ENCODE peak calls at places on chromosomes 5 and 9, in five cellular contexts. T is T-helper 9 cell, N is HS-5, F is psoas muscle, S is endodermal cell. B is an unnamed sample.

GRCh38 chr5:169139381-169140125 is 161.4 kb downstream of the SLIT3 start:
- DNase-seq in T (no peak), N (no peak), F (no peak), S (no peak), B (no peak)

GRCh38 chr5:96177303-96177869 is 215.7 kb upstream of the ELL2 start:
- DNase-seq in T (no peak), N (peak), F (no peak), S (no peak), B (no peak)

GRCh38 chr5:161530700-161531099 is 15.8 kb downstream of the GABRB2 start:
- DNase-seq in T (no peak), N (no peak), F (no peak), S (no peak), B (peak)

GRCh38 chr5:83988293-83988685 is 267.6 kb upstream of the HAPLN1 start:
- DNase-seq in T (no peak), N (no peak), F (no peak), S (no peak), B (no peak)

GRCh38 chr5:122882836-122883235 is 37.4 kb downstream of the SNX24 start:
- DNase-seq in T (no peak), N (no peak), F (no peak), S (no peak), B (no peak)

GRCh38 chr5:158398360-158399201 is 539.6 kb upstream of the CLINT1 start:
- DNase-seq in T (no peak), N (no peak), F (no peak), S (no peak), B (no peak)

GRCh38 chr5:77101298-77101697 is 14.2 kb upstream of the ZBED3 start:
- DNase-seq in T (no peak), N (no peak), F (no peak), S (no peak), B (no peak)

GRCh38 chr5:65696892-65697291 is 25.0 kb downstream of the SGTB start:
- DNase-seq in T (no peak), N (no peak), F (no peak), S (no peak), B (no peak)

GRCh38 chr9:122228906-122229837 is at the start of gene LHX6:
- DNase-seq in T (no peak), N (no peak), F (no peak), S (peak), B (peak)

GRCh38 chr5:72093231-72093630 is 14.0 kb upstream of the MAP1B start:
- DNase-seq in T (no peak), N (no peak), F (no peak), S (no peak), B (no peak)

GRCh38 chr5:149694007-149694406 is 36.1 kb upstream of the PPARGC1B start:
- DNase-seq in T (no peak), N (no peak), F (no peak), S (no peak), B (no peak)

GRCh38 chr9:72462340-72462739 is 59.1 kb upstream of the TMC1 start:
- DNase-seq in T (no peak), N (no peak), F (no peak), S (no peak), B (no peak)

GRCh38 chr9:85713897-85714296 is 27.9 kb downstream of the AGTPBP1 start:
- DNase-seq in T (no peak), N (no peak), F (no peak), S (no peak), B (no peak)

GRCh38 chr9:120066315-120066714 is 513.7 kb downstream of the CDK5RAP2 start:
- DNase-seq in T (no peak), N (no peak), F (no peak), S (no peak), B (no peak)

GRCh38 chr9:137084526-137084925 is 2.3 kb upstream of the MAN1B1 start:
- DNase-seq in T (no peak), N (no peak), F (no peak), S (no peak), B (no peak)

GRCh38 chr5:142654578-142655042 is 31.3 kb downstream of the FGF1 start:
- DNase-seq in T (no peak), N (no peak), F (no peak), S (peak), B (no peak)

GRCh38 chr5:122844916-122845252 is 529 bp upstream of the SNX24 start:
- DNase-seq in T (no peak), N (no peak), F (no peak), S (no peak), B (no peak)

GRCh38 chr9:72211047-72211446 is 61.8 kb downstream of the GDA start:
- DNase-seq in T (no peak), N (no peak), F (no peak), S (no peak), B (no peak)

GRCh38 chr5:151772029-151772867 is 494 bp downstream of the G3BP1 start:
- DNase-seq in T (peak), N (no peak), F (peak), S (peak), B (peak)

GRCh38 chr9:98318834-98319478 is 63.5 kb upstream of the TBC1D2 start:
- DNase-seq in T (no peak), N (no peak), F (no peak), S (no peak), B (no peak)

GRCh38 chr5:73596705-73597328 is 29.2 kb upstream of the ARHGEF28 start:
- DNase-seq in T (no peak), N (no peak), F (no peak), S (peak), B (peak)

GRCh38 chr5:136192526-136193395 is at the start of gene SMIM32:
- DNase-seq in T (no peak), N (no peak), F (peak), S (peak), B (peak)

GRCh38 chr9:72951520-72952393 is 1.1 kb downstream of the ALDH1A1 start:
- DNase-seq in T (no peak), N (no peak), F (no peak), S (no peak), B (no peak)

GRCh38 chr9:89171693-89172092 is 6.9 kb downstream of the SHC3 start:
- DNase-seq in T (no peak), N (no peak), F (no peak), S (peak), B (no peak)

GRCh38 chr9:134623408-134624066 is 18.1 kb upstream of the COL5A1 start:
- DNase-seq in T (no peak), N (no peak), F (no peak), S (peak), B (no peak)

GRCh38 chr9:75438716-75439115 is 350.4 kb downstream of the OSTF1 start:
- DNase-seq in T (no peak), N (no peak), F (no peak), S (no peak), B (no peak)

GRCh38 chr9:88590558-88591146 is 55.7 kb downstream of the NXNL2 start:
- DNase-seq in T (no peak), N (no peak), F (no peak), S (peak), B (peak)

GRCh38 chr5:90473321-90474234 is 993 bp downstream of the MBLAC2 start:
- DNase-seq in T (no peak), N (no peak), F (peak), S (peak), B (peak)

GRCh38 chr5:54426209-54426608 is 29.3 kb upstream of the HSPB3 start:
- DNase-seq in T (no peak), N (no peak), F (no peak), S (no peak), B (no peak)

B was measured in neural progenitor cell.